ENCODE peak calls at places on chromosomes 11 and 22, in eight cellular contexts. J is vagina, L is AG04449, S is A549, D is prostate gland, K is heart left ventricle, A is heart right ventricle, V is A673. U is an unnamed sample.

GRCh38 chr11:504053-504993 is 2.7 kb downstream of the RNH1 start:
- DNase-seq in J (no peak), L (no peak), S (no peak), D (peak; percentile 55), K (no peak), A (peak; percentile 54), V (no peak), U (peak; percentile 61)

GRCh38 chr11:12269104-12269441 is 108.3 kb upstream of the PARVA start:
- DNase-seq in J (no peak), L (no peak), S (no peak), D (peak; percentile 71), K (no peak), A (no peak), V (no peak), U (peak; percentile 25)

GRCh38 chr11:132874638-132875037 is 657.7 kb downstream of the OPCML start:
- DNase-seq in J (no peak), L (peak; percentile 76), S (no peak), D (no peak), K (no peak), A (no peak), V (no peak), U (peak; percentile 87)

GRCh38 chr11:76661306-76661751 is 9.2 kb downstream of the LRRC32 start:
- DNase-seq in J (no peak), L (no peak), S (no peak), D (no peak), K (peak; percentile 2), A (no peak), V (no peak), U (no peak)

GRCh38 chr11:72242141-72242540 is 1.8 kb downstream of the PHOX2A start:
- DNase-seq in J (no peak), L (no peak), S (no peak), D (no peak), K (no peak), A (no peak), V (no peak), U (no peak)

GRCh38 chr11:75733346-75734107 is 15.9 kb downstream of the MOGAT2 start:
- DNase-seq in J (no peak), L (no peak), S (no peak), D (peak; percentile 13), K (no peak), A (no peak), V (peak; percentile 70), U (peak; percentile 9)

GRCh38 chr22:20156611-20157415 is 6.0 kb upstream of the CCDC188 start:
- DNase-seq in J (no peak), L (peak; percentile 3), S (peak; percentile 66), D (peak; percentile 83), K (peak; percentile 79), A (peak; percentile 88), V (peak; percentile 81), U (peak; percentile 63)

GRCh38 chr11:115379528-115379927 is 124.7 kb downstream of the CADM1 start:
- DNase-seq in J (no peak), L (no peak), S (no peak), D (no peak), K (no peak), A (no peak), V (no peak), U (no peak)

GRCh38 chr22:42271906-42272305 is 1.5 kb upstream of the TCF20 start:
- DNase-seq in J (peak; percentile 82), L (no peak), S (no peak), D (no peak), K (no peak), A (no peak), V (no peak), U (no peak)

GRCh38 chr11:85961930-85962363 is 106.8 kb downstream of the CCDC83 start:
- DNase-seq in J (no peak), L (no peak), S (no peak), D (no peak), K (no peak), A (no peak), V (no peak), U (no peak)

GRCh38 chr11:105923814-105924213 is 98.2 kb downstream of the MSANTD4 start:
- DNase-seq in J (no peak), L (no peak), S (no peak), D (no peak), K (no peak), A (no peak), V (no peak), U (peak; percentile 24)

GRCh38 chr22:22534604-22535415 is 14.7 kb upstream of the ZNF280A start:
- DNase-seq in J (no peak), L (no peak), S (no peak), D (no peak), K (no peak), A (no peak), V (no peak), U (no peak)

GRCh38 chr22:46578251-46578823 is 40.9 kb upstream of the CELSR1 start:
- DNase-seq in J (no peak), L (no peak), S (no peak), D (no peak), K (peak; percentile 12), A (peak; percentile 18), V (no peak), U (no peak)

GRCh38 chr11:64900263-64900678 is 16.7 kb downstream of the ATG2A start:
- DNase-seq in J (no peak), L (no peak), S (peak; percentile 59), D (no peak), K (no peak), A (no peak), V (no peak), U (no peak)

GRCh38 chr11:58905716-58906547 is 33.4 kb upstream of the GLYATL1 start:
- DNase-seq in J (no peak), L (peak; percentile 41), S (peak; percentile 48), D (peak; percentile 57), K (peak; percentile 65), A (peak; percentile 43), V (peak; percentile 87), U (peak; percentile 90)
- TF ChIP-seq CTCF in J (no peak), L (peak; percentile 54), S (no peak), D (peak; percentile 17), K (peak; percentile 14), A (no peak), V (peak; percentile 55), U (peak; percentile 46)

DNA sequence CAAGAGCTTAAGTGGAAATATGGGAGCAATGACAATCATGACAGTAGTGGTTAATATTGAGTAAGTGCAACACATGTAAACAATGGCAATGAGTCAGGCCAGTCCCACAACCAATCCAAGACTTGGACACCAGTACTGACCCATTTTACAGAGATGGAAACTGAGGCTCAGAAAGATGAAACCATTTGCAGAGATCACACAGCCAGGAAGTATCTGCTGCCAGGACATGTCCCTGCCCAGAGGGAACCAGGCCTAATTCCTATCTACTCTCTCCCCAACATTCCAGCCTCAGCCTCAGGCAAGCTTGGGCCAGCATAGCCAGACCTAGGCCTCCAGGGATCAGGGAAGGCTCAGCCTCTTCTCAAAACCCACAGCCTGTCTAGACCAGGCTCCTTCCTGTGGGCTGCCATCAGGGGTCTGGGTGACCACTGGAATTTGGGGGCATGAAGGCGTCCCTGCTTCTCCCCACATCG is 395.1 kb downstream of the MN1 start:
- DNase-seq in J (no peak), L (no peak), S (no peak), D (no peak), K (no peak), A (no peak), V (no peak), U (peak; percentile 38)
- H3K4me3 ChIP-seq in J (no peak overlapping the region), L (no peak overlapping the region), S (no peak overlapping the region), D (no peak overlapping the region), K (no peak overlapping the region), A (no peak overlapping the region), V (no peak overlapping the region), U (no peak overlapping the region)

DNA sequence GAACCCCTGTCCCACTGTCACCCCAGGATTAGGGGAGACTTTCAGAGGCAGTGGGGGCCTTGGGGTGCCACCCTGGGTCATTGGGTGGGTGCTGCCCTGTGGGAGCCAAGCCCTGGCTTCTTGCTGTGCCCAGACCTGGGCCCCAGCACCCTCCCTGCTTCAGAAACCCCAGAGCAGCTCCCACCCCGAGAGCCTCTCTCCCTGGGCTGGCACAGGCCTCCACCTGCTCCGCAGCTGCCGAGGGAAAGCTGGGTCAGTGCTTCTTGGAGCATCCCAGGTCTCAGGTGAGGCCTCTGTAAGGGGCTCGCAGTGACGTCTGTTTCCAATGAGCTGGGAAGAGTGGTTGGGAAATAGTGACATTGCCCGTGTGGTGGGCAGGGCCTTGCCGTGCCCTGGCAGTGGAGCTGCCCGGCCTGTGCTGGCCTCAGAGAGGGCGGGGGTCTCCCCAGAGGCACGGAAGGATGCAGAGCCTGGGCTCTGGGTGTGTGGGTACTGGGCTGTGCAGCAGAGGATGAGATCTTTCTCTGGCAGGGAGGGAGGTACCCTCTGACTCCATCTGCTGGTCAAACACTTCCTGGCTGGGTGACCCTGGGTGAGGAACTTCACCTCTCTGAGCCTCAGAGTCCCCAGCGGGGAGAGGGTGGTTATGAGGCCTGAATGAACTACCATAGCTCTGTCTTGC is 23.0 kb downstream of the C22orf23 start:
- DNase-seq in J (no peak), L (no peak), S (peak; percentile 25), D (no peak), K (no peak), A (no peak), V (no peak), U (peak; percentile 37)
- TF ChIP-seq CTCF in J (no peak), L (peak; percentile 62), S (peak; percentile 37), D (peak; percentile 37), K (peak; percentile 32), A (no peak), V (no peak), U (peak; percentile 65)

GRCh38 chr22:24954114-24954463 is 1.6 kb downstream of the KIAA1671 start:
- DNase-seq in J (no peak), L (no peak), S (no peak), D (no peak), K (no peak), A (no peak), V (no peak), U (no peak)

GRCh38 chr22:24952837-24953293 is 349 bp downstream of the KIAA1671 start:
- DNase-seq in J (no peak), L (no peak), S (peak; percentile 73), D (peak; percentile 41), K (peak; percentile 37), A (peak; percentile 52), V (peak; percentile 62), U (peak; percentile 33)

GRCh38 chr22:24951942-24952836 is at the start of gene KIAA1671:
- DNase-seq in J (no peak), L (no peak), S (peak; percentile 71), D (peak; percentile 84), K (peak; percentile 88), A (peak; percentile 91), V (peak; percentile 84), U (peak; percentile 40)

GRCh38 chr22:24954856-24955255 is 2.3 kb downstream of the KIAA1671 start:
- DNase-seq in J (no peak), L (no peak), S (no peak), D (no peak), K (no peak), A (no peak), V (no peak), U (no peak)

GRCh38 chr22:24953294-24954113 is 988 bp downstream of the KIAA1671 start:
- DNase-seq in J (no peak), L (no peak), S (no peak), D (no peak), K (peak; percentile 60), A (peak; percentile 60), V (no peak), U (no peak)
- H3K4me3 ChIP-seq in J (peak overlapping the region; percentile 79), L (peak overlapping the region; percentile 62), S (peak overlapping the region; percentile 67), D (peak overlapping the region; percentile 73), K (peak overlapping the region; percentile 43), A (peak overlapping the region; percentile 98), V (peak overlapping the region; percentile 69), U (peak overlapping the region; percentile 72)